ENCODE peak calls at places on chromosomes 16 and 17, in eight cellular contexts. R, O, V, T, Y, X, D and U are unnamed samples.

GRCh38 chr17:9266031-9266680 is 244.8 kb downstream of the NTN1 start:
- DNase-seq in O (no peak), T (no peak), D (no peak), Y (no peak), V (no peak), X (no peak), R (no peak), U (no peak)

GRCh38 chr17:74379495-74380085 is 12.3 kb downstream of the GPR142 start:
- DNase-seq in X (no peak), Y (peak; percentile 89), R (peak; percentile 40), V (peak; percentile 91), D (peak; percentile 97), T (peak; percentile 64), O (peak; percentile 95), U (peak; percentile 94)

GRCh38 chr17:80982426-80982974 is 9.1 kb upstream of the CHMP6 start:
- DNase-seq in V (no peak), D (no peak), T (no peak), R (no peak), X (no peak), O (no peak), Y (no peak), U (no peak)

GRCh38 chr17:2449486-2449885 is 48.6 kb upstream of the MNT start:
- DNase-seq in R (no peak), T (no peak), V (no peak), X (no peak), O (no peak), Y (no peak), D (no peak), U (no peak)

GRCh38 chr16:30356401-30357084 is 1.4 kb upstream of the CD2BP2 start:
- DNase-seq in D (no peak), Y (no peak), T (no peak), R (no peak), O (no peak), X (no peak), V (no peak), U (no peak)

GRCh38 chr17:19339341-19339815 is 23.1 kb downstream of the B9D1 start:
- DNase-seq in D (peak; percentile 2), R (no peak), V (no peak), T (no peak), O (no peak), Y (no peak), X (no peak), U (no peak)

GRCh38 chr16:330746-331145 is 21.8 kb downstream of the AXIN1 start:
- DNase-seq in Y (no peak), T (no peak), V (no peak), X (no peak), R (no peak), D (no peak), O (no peak), U (no peak)

GRCh38 chr16:57187508-57187854 is 1.4 kb downstream of the RSPRY1 start:
- DNase-seq in V (no peak), R (no peak), Y (peak; percentile 21), X (no peak), D (no peak), T (no peak), O (peak; percentile 25), U (no peak)

GRCh38 chr17:32757963-32758362 is 119.0 kb downstream of the MYO1D start:
- DNase-seq in V (no peak), T (peak; percentile 59), O (no peak), R (no peak), D (no peak), X (no peak), Y (no peak), U (no peak)

GRCh38 chr17:32747856-32748255 is 129.1 kb downstream of the MYO1D start:
- DNase-seq in X (no peak), V (no peak), Y (no peak), D (no peak), T (no peak), O (no peak), R (no peak), U (no peak)

GRCh38 chr17:32755045-32755805 is 121.7 kb downstream of the MYO1D start:
- DNase-seq in Y (peak; percentile 51), R (no peak), D (no peak), T (peak; percentile 84), O (peak; percentile 53), V (no peak), X (peak; percentile 28), U (no peak)

GRCh38 chr17:32756696-32757095 is 120.2 kb downstream of the MYO1D start:
- DNase-seq in X (no peak), Y (no peak), V (no peak), T (no peak), R (no peak), D (no peak), O (no peak), U (no peak)

GRCh38 chr17:32752934-32753333 is 124.0 kb downstream of the MYO1D start:
- DNase-seq in Y (no peak), X (no peak), T (no peak), O (no peak), V (no peak), D (no peak), R (no peak), U (no peak)
- TF ChIP-seq POLR2AphosphoS5 in Y (no peak), X (no peak), T (no peak), O (no peak), V (no peak), D (no peak), R (no peak), U (no peak)

GRCh38 chr17:38512473-38513058 is 84.3 kb downstream of the ARHGAP23 start:
- DNase-seq in V (no peak), R (no peak), X (no peak), O (peak; percentile 32), T (no peak), Y (no peak), D (no peak), U (no peak)
- TF ChIP-seq POLR2AphosphoS5 in V (no peak), R (no peak), X (no peak), O (no peak), T (no peak), Y (no peak), D (no peak), U (no peak)

GRCh38 chr16:50547340-50547865 is 793 bp upstream of the NKD1 start:
- DNase-seq in Y (no peak), O (peak; percentile 61), D (peak; percentile 63), V (peak; percentile 38), X (no peak), T (no peak), R (peak; percentile 5), U (peak; percentile 46)

GRCh38 chr16:50548659-50549560 is 714 bp downstream of the NKD1 start:
- DNase-seq in R (no peak), O (peak; percentile 32), X (no peak), V (no peak), D (peak; percentile 38), T (peak; percentile 10), Y (peak; percentile 19), U (peak; percentile 47)

GRCh38 chr16:50550035-50550434 is 1.8 kb downstream of the NKD1 start:
- DNase-seq in V (no peak), Y (no peak), O (no peak), T (no peak), X (no peak), D (no peak), R (no peak), U (no peak)

GRCh38 chr16:50549561-50549915 is 1.3 kb downstream of the NKD1 start:
- DNase-seq in D (no peak), T (no peak), X (no peak), R (no peak), O (no peak), V (no peak), Y (no peak), U (no peak)

DNA sequence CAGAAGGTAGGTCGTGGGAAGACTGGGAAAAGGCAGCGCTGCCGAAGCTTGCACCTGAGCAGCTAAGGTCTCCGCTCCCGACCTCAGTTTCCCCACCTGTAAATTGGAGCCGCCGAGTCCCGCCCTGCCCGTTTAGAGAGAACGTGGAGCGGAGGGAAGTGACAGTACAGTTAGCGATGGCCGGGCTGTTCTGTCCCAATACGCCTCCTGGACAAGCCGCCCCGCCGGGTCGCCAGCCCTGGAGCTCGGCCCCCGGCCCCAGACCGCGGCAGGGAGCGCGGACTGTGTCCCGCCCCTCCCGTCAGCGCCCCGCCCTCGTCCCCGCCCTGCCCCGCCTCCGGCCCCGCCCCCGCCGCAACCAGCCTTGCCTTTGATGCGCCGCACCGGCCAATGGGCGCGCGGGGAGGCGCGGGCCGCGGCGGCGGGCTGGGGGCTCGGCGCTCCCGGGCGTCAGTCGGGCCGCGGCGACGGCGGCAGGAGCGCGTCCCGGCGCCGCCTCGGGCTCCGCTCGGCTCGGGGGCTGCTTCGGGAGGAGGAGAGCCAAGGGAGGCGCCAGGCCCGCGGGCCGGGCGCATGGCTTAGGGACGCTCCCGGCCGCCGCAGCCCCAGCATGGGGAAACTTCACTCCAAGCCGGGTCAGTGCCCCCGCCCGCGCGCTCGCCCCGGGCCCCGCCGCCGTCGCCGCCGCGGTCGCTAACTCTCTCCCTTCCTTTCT is at the start of gene NKD1:
- DNase-seq in D (peak; percentile 79), T (peak; percentile 26), Y (peak; percentile 91), R (no peak), O (peak; percentile 80), V (peak; percentile 68), X (no peak), U (peak; percentile 85)
- TF ChIP-seq POLR2AphosphoS5 in D (no peak), T (no peak), Y (no peak), R (no peak), O (peak; percentile 62), V (no peak), X (no peak), U (no peak)

GRCh38 chr16:86305440-86305839 is 204.9 kb upstream of the FOXF1 start:
- DNase-seq in Y (no peak), R (no peak), V (no peak), X (no peak), O (no peak), T (no peak), D (no peak), U (no peak)

GRCh38 chr16:86304868-86305267 is 205.5 kb upstream of the FOXF1 start:
- DNase-seq in X (no peak), O (no peak), V (no peak), T (no peak), Y (no peak), R (no peak), D (no peak), U (no peak)

GRCh38 chr16:86302710-86303109 is 207.6 kb upstream of the FOXF1 start:
- DNase-seq in T (no peak), Y (no peak), D (no peak), X (no peak), V (no peak), O (no peak), R (no peak), U (no peak)

GRCh38 chr16:86306046-86306644 is 204.2 kb upstream of the FOXF1 start:
- DNase-seq in D (no peak), X (no peak), T (no peak), O (no peak), Y (no peak), R (no peak), V (no peak), U (no peak)

DNA sequence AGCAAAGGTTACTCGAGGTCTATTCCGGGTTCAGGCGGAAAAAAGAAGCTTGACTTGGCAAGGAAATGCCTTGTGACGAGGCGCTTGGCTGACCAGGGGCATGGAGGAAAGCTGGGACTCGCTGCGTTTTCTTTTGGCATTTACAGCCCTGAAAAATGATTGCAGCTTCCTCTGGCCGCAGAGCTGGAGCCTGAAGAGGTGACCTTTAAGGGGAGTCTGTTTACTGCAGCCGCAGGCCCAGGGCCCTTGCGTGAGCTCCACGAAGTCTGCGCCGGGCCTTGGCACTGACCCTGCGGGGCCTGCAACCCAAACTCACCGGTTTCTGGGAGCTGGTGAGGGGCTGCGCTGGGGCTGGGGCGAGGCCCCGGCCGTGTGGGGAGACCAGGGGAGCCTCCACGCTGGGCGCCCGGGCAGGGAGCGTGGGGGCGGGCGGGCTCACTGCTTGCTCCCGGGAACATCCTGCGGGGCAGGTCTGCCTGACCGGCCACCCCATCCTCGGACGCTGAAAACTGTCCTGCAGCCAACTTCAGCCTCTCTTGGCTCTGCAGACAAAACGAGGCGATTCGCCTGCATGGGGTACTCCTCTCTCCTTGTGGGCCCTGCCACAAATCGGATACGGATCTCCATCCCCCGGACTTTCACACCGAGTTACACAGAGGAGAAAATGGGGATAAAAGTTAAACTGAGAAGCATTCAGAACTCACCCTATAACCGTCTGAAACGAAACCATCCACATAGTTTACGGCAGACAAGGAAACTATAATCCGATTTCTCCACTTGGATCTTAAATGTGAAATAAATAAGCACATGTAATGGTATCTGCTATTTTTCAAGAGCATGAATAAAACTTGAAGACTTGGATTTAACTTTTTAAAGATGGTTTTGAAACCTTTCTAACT is 206.3 kb upstream of the FOXF1 start:
- DNase-seq in X (no peak), R (no peak), O (peak; percentile 45), Y (no peak), V (no peak), T (no peak), D (no peak), U (no peak)
- TF ChIP-seq POLR2AphosphoS5 in X (no peak), R (no peak), O (no peak), Y (no peak), V (no peak), T (no peak), D (no peak), U (no peak)